ENCODE peak calls at places on chromosome 6, in ten cellular contexts. K is adrenal gland, T is NB4, I is heart left ventricle, Z is esophagus squamous epithelium, B is suprapubic skin, G is right lobe of liver, S is K562, F is lower leg skin, R is prostate gland. D is an unnamed sample.

GRCh38 chr6:87755697-87756671 is 54.0 kb upstream of the AKIRIN2 start:
- DNase-seq in K (no peak), T (peak; percentile 34), I (no peak), Z (no peak), B (no peak), G (no peak), S (no peak), F (no peak), R (no peak), D (no peak)

GRCh38 chr6:157536218-157536534 is 155.2 kb downstream of the ZDHHC14 start:
- DNase-seq in K (no peak), T (no peak), I (no peak), Z (no peak), B (no peak), G (no peak), S (no peak), F (no peak), R (no peak), D (no peak)

GRCh38 chr6:158262082-158262481 is 50.2 kb upstream of the TULP4 start:
- DNase-seq in K (no peak), T (no peak), I (no peak), Z (no peak), B (no peak), G (no peak), S (no peak), F (no peak), R (no peak), D (no peak)

GRCh38 chr6:23218751-23219150 is 649.4 kb downstream of the HDGFL1 start:
- DNase-seq in K (no peak), T (no peak), I (no peak), Z (no peak), B (no peak), G (no peak), S (no peak), F (no peak), R (no peak), D (no peak)

GRCh38 chr6:128826606-128827005 is 56.3 kb upstream of the LAMA2 start:
- DNase-seq in K (no peak), T (no peak), I (peak; percentile 19), Z (no peak), B (no peak), G (no peak), S (no peak), F (no peak), R (no peak), D (no peak)

GRCh38 chr6:41942045-41942851 is 640 bp upstream of the CCND3 start:
- DNase-seq in K (no peak), T (no peak), I (no peak), Z (no peak), B (no peak), G (no peak), S (no peak), F (no peak), R (no peak), D (no peak)

GRCh38 chr6:45590751-45591184 is 213.0 kb upstream of the SUPT3H start:
- DNase-seq in K (no peak), T (no peak), I (no peak), Z (no peak), B (no peak), G (no peak), S (no peak), F (no peak), R (no peak), D (no peak)

GRCh38 chr6:1212919-1213318 is 99.0 kb upstream of the FOXQ1 start:
- DNase-seq in K (no peak), T (no peak), I (no peak), Z (no peak), B (no peak), G (no peak), S (no peak), F (no peak), R (no peak), D (no peak)

GRCh38 chr6:148332088-148332487 is 10.6 kb upstream of the SASH1 start:
- DNase-seq in K (no peak), T (no peak), I (no peak), Z (no peak), B (no peak), G (no peak), S (no peak), F (no peak), R (no peak), D (no peak)

GRCh38 chr6:131924881-131925474 is 26.2 kb downstream of the CCN2 start:
- DNase-seq in K (no peak), T (peak; percentile 46), I (no peak), Z (no peak), B (no peak), G (no peak), S (no peak), F (no peak), R (no peak), D (no peak)

GRCh38 chr6:167827062-167827587 is 414 bp downstream of the AFDN start:
- DNase-seq in K (peak; percentile 26), T (no peak), I (no peak), Z (no peak), B (peak; percentile 71), G (peak; percentile 54), S (peak; percentile 67), F (no peak), R (no peak), D (peak; percentile 49)

GRCh38 chr6:167826230-167827061 is at the start of gene AFDN:
- DNase-seq in K (peak; percentile 74), T (no peak), I (peak; percentile 79), Z (peak; percentile 18), B (peak; percentile 91), G (peak; percentile 87), S (peak; percentile 86), F (peak; percentile 50), R (peak; percentile 78), D (peak; percentile 59)

GRCh38 chr6:167824591-167825041 is 2.1 kb upstream of the AFDN start:
- DNase-seq in K (no peak), T (no peak), I (no peak), Z (no peak), B (no peak), G (no peak), S (peak; percentile 45), F (no peak), R (no peak), D (no peak)

GRCh38 chr6:167825059-167825758 is 1.5 kb upstream of the AFDN start:
- DNase-seq in K (peak; percentile 31), T (no peak), I (no peak), Z (no peak), B (no peak), G (peak; percentile 73), S (no peak), F (no peak), R (no peak), D (no peak)

DNA sequence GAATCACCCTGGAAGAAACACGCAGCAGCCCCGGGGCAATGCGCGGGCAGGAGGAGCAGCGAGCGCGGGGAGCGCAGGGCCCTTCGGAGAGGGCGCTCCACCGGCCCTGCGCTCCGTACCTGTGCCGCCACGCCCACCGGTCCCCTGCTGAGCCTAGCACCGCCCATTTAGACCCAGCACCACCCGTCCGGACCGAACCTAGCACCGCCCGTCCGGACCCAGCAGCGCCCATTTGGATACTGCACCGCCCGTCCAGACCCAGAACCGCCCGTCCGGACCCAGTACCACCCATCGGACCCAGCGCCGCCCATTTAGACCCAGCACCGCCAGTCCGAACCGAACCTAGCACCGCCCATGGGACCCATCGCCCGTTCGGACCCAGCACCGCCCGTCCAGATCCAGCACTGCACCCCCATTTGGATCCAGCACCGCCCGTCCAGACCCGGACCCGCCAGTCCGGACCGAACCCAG is 917 bp upstream of the AFDN start:
- DNase-seq in K (peak; percentile 60), T (no peak), I (no peak), Z (no peak), B (peak; percentile 77), G (peak; percentile 86), S (peak; percentile 86), F (peak; percentile 42), R (peak; percentile 80), D (no peak)
- TF ChIP-seq POLR2A in K (no peak), T (no peak), I (no peak), Z (no peak), B (no peak), G (peak; percentile 69), S (no peak), F (no peak), R (peak; percentile 41), D (no peak)

DNA sequence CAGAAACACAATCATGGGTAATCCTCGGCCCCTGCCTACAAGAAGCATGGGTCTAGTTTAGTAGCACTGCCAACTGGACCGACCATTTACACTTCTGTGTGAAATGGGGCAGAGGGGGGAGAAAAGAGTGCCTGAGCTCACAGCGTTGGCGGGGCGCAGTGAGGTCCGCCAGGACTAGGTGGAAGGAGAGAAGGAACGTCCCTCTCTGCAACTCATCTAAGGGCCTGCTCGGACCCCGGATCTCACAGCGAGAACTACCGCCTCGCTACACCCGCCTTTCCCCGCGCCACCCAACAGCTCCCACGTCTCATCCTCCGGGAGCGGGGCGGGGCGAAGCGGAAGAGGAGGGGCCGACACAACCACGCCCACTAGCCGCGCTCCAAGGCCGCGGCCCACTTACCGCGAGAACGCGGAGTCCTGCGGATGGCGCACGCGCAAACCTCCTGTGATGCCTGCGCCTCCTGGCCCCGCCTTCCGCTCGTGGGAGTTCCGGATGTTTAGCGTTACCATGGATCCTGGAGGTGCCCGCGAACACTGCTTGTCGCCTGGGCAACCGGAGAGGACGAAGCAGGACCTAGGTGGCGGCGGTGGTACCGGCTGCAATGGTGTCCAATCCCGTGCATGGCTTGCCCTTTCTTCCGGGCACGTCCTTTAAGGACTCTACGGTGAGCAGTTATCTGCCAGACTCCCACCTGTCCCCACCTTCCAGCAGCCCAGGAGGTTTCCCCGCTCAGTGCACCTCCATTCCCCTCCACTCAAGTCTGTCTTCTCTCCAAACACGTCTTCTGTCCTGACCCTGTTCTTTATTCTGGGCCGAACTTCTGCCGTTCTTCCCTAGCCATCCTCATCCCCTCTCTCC is at the start of gene EFHC1:
- DNase-seq in K (peak; percentile 98), T (peak; percentile 97), I (peak; percentile 99), Z (peak; percentile 75), B (peak; percentile 99), G (peak; percentile 99), S (peak; percentile 99), F (peak; percentile 98), R (peak; percentile 98), D (peak; percentile 81)
- TF ChIP-seq POLR2A in K (peak; percentile 49), T (peak; percentile 89), I (peak; percentile 93), Z (peak; percentile 88), B (no peak), G (peak; percentile 92), S (peak; percentile 93), F (no peak), R (peak; percentile 81), D (peak; percentile 92)

DNA sequence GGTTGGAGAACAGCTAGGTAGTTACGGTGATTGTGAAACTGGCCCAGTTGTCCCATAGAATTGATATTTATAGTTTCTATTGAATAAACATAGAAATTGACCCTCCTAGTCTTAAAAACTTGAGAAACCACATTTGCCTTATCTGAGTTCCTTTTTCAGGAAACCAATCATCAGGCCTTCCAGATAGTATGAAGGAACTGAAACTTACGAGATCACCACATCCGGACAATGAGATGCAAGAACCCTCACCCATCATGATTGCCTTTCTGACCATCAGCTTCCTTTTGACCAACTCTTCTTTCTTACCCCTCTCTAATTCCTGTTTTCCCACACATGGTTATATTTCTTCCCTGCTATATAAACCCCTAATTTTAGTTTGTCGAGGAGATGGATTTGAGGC is 21.8 kb downstream of the SLC35F1 start:
- DNase-seq in K (no peak), T (peak; percentile 6), I (no peak), Z (no peak), B (no peak), G (no peak), S (no peak), F (no peak), R (no peak), D (no peak)
- TF ChIP-seq POLR2A in K (no peak), T (no peak), I (no peak), Z (no peak), B (no peak), G (no peak), S (no peak), F (no peak), R (no peak), D (no peak)

GRCh38 chr6:159778542-159778941 is 10.9 kb downstream of the TCP1 start:
- DNase-seq in K (no peak), T (no peak), I (no peak), Z (no peak), B (no peak), G (no peak), S (peak; percentile 30), F (no peak), R (no peak), D (no peak)
- TF ChIP-seq POLR2A in K (no peak), T (no peak), I (no peak), Z (no peak), B (no peak), G (no peak), S (peak; percentile 45), F (no peak), R (no peak), D (no peak)